ENCODE peak calls at places on chromosomes 13 and 19, in eight cellular contexts. K, H, T, I, N, B, J and O are unnamed samples. For H3K4me1, the result is how much of the 10 kb centered on the place peaks cover.

GRCh38 chr19:42553292-42554045 is 25.2 kb upstream of the CEACAM1 start:
- DNase-seq in B (peak), I (no peak), K (no peak), J (peak), T (no peak), H (no peak), N (peak), O (no peak)

GRCh38 chr19:6393982-6394412 is 1.0 kb upstream of the GTF2F1 start:
- DNase-seq in K (no peak), H (no peak), J (no peak), N (peak), T (no peak), I (no peak), B (no peak), O (no peak)

GRCh38 chr19:28482221-28482620 is 730.7 kb downstream of the UQCRFS1 start:
- DNase-seq in N (no peak), B (no peak), I (no peak), J (no peak), H (no peak), K (no peak), T (no peak), O (no peak)

GRCh38 chr13:94192576-94192975 is 286.9 kb downstream of the DCT start:
- DNase-seq in J (peak), N (no peak), B (no peak), T (no peak), H (no peak), I (peak), K (peak), O (peak)

GRCh38 chr19:46015080-46015960 is 7.5 kb downstream of the PGLYRP1 start:
- DNase-seq in J (peak), T (peak), I (peak), K (peak), N (peak), B (no peak), H (no peak), O (peak)

GRCh38 chr13:75796825-75797224 is 160.7 kb downstream of the LMO7 start:
- DNase-seq in J (no peak), B (no peak), T (no peak), N (no peak), I (no peak), K (no peak), H (no peak), O (no peak)

GRCh38 chr13:71699342-71699741 is 167.7 kb downstream of the DACH1 start:
- DNase-seq in N (no peak), K (no peak), T (no peak), J (no peak), B (no peak), I (no peak), H (no peak), O (no peak)

GRCh38 chr13:29532136-29532535 is 63.4 kb downstream of the SLC7A1 start:
- DNase-seq in H (no peak), K (no peak), T (no peak), B (no peak), I (no peak), N (no peak), J (peak), O (no peak)

GRCh38 chr19:21569497-21569870 is 64.1 kb downstream of the ZNF429 start:
- DNase-seq in J (peak), H (no peak), B (no peak), N (peak), T (peak), K (no peak), I (peak), O (peak)

GRCh38 chr19:13097331-13098258 is 5.1 kb downstream of the LYL1 start:
- DNase-seq in K (no peak), J (peak), B (no peak), I (peak), H (no peak), N (peak), T (no peak), O (no peak)

GRCh38 chr13:47252627-47253026 is 355.8 kb upstream of the HTR2A start:
- DNase-seq in N (no peak), B (no peak), K (no peak), I (no peak), H (no peak), J (peak), T (no peak), O (no peak)

GRCh38 chr19:9039728-9040127 is 29.5 kb upstream of the MUC16 start:
- DNase-seq in H (no peak), J (no peak), B (no peak), N (no peak), K (no peak), T (no peak), I (no peak), O (no peak)

GRCh38 chr13:90943961-90944360 is 403.5 kb upstream of the MIR17HG start:
- DNase-seq in B (no peak), I (no peak), N (no peak), H (no peak), K (no peak), T (no peak), J (no peak), O (no peak)

GRCh38 chr19:57068921-57069697 is 50.7 kb upstream of the USP29 start:
- DNase-seq in J (no peak), T (peak), B (no peak), H (no peak), K (no peak), I (no peak), N (no peak), O (peak)

GRCh38 chr19:5418676-5419075 is 36.5 kb upstream of the ZNRF4 start:
- DNase-seq in T (no peak), B (no peak), N (no peak), I (no peak), K (peak), H (no peak), J (no peak), O (no peak)

GRCh38 chr19:50315773-50316448 is 13.3 kb downstream of the KCNC3 start:
- DNase-seq in H (no peak), I (no peak), K (peak), N (no peak), B (no peak), J (peak), T (no peak), O (no peak)

GRCh38 chr13:42602910-42603309 is 29.0 kb downstream of the TNFSF11 start:
- DNase-seq in I (no peak), B (no peak), H (no peak), N (no peak), K (no peak), J (no peak), T (no peak), O (no peak)

GRCh38 chr19:44718441-44719261 is 19.7 kb downstream of the CEACAM16 start:
- DNase-seq in I (peak), K (peak), J (no peak), B (peak), H (no peak), N (peak), T (peak), O (peak)

GRCh38 chr19:13997637-13997962 is 8.5 kb downstream of the RFX1 start:
- DNase-seq in H (no peak), I (no peak), J (no peak), T (no peak), N (no peak), B (no peak), K (no peak), O (no peak)

GRCh38 chr13:48410199-48410598 is 2.7 kb downstream of the LPAR6 start:
- DNase-seq in J (peak), N (no peak), T (no peak), H (no peak), B (no peak), K (no peak), I (no peak), O (no peak)

GRCh38 chr19:19615086-19615485 is 3.4 kb downstream of the PBX4 start:
- DNase-seq in B (no peak), N (no peak), J (peak), K (no peak), T (no peak), H (no peak), I (no peak), O (no peak)

GRCh38 chr13:61350351-61350750 is 65.3 kb downstream of the PCDH20 start:
- DNase-seq in J (no peak), T (no peak), B (no peak), N (no peak), H (no peak), I (no peak), K (no peak), O (no peak)

GRCh38 chr19:48629599-48630288 is 7.4 kb downstream of the DBP start:
- DNase-seq in I (peak), T (no peak), J (peak), N (peak), B (peak), H (no peak), K (peak), O (peak)

GRCh38 chr19:11261431-11261901 is 858 bp downstream of the DOCK6 start:
- DNase-seq in K (no peak), T (no peak), I (peak), B (no peak), J (no peak), H (no peak), N (no peak), O (no peak)

GRCh38 chr19:11254662-11255061 is 7.7 kb downstream of the DOCK6 start:
- DNase-seq in N (no peak), I (no peak), J (peak), K (no peak), H (no peak), T (no peak), B (no peak), O (no peak)

GRCh38 chr19:11256189-11256588 is 6.1 kb downstream of the DOCK6 start:
- DNase-seq in H (no peak), K (no peak), I (peak), N (peak), J (no peak), B (no peak), T (no peak), O (no peak)

GRCh38 chr19:11260996-11261395 is 1.3 kb downstream of the DOCK6 start:
- DNase-seq in H (no peak), T (no peak), N (no peak), B (no peak), J (no peak), I (no peak), K (no peak), O (no peak)

GRCh38 chr19:11257827-11258380 is 4.4 kb downstream of the DOCK6 start:
- DNase-seq in N (no peak), H (no peak), I (no peak), K (no peak), J (peak), T (no peak), B (no peak), O (no peak)
- H3K4me1 ChIP-seq in N (under half), H (under half), I (under half), K (under half), J (under half), T (under half), B (under half), O (under half)

GRCh38 chr19:47097396-47098217 is 16.0 kb downstream of the ZC3H4 start:
- DNase-seq in T (no peak), K (no peak), H (no peak), B (peak), N (peak), I (peak), J (peak), O (no peak)

GRCh38 chr19:47099576-47100050 is 14.0 kb downstream of the ZC3H4 start:
- DNase-seq in N (peak), I (no peak), B (no peak), K (no peak), T (no peak), H (no peak), J (no peak), O (no peak)

GRCh38 chr19:47098608-47099007 is 15.0 kb downstream of the ZC3H4 start:
- DNase-seq in T (no peak), B (no peak), N (peak), H (no peak), J (no peak), I (peak), K (no peak), O (no peak)

GRCh38 chr19:47102561-47103135 is 10.9 kb downstream of the ZC3H4 start:
- DNase-seq in T (no peak), N (no peak), J (peak), K (no peak), I (no peak), B (no peak), H (no peak), O (no peak)

GRCh38 chr19:47100290-47100689 is 13.3 kb downstream of the ZC3H4 start:
- DNase-seq in H (no peak), T (no peak), I (peak), K (no peak), N (peak), B (no peak), J (no peak), O (no peak)
- H3K4me1 ChIP-seq in H (under half), T (half or more), I (under half), K (under half), N (half or more), B (under half), J (under half), O (under half)

GRCh38 chr13:110559429-110559943 is 2.0 kb downstream of the RAB20 start:
- DNase-seq in B (no peak), I (peak), N (no peak), K (peak), H (no peak), J (peak), T (peak), O (peak)
- H3K4me1 ChIP-seq in B (under half), I (under half), N (under half), K (under half), H (under half), J (under half), T (half or more), O (under half)

DNA sequence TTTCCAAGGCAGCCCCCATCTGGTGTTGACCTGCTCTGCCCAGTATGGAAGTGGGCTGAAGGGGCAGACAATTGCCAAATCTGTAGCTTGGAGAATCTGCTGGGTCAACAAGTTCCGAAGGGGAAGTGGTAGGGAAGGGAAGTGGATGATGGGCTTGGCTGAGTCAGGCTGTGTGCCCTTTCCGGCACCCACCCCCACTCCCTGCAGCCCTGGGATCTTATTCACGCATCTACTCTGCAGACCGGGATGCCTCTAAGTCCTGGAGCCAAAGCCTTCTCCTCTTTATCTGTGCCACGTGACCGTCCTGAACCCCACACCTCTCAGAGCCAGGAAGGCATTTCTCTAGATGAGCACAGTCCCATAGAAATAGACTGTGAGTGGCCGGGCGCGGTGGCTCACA is 7.5 kb upstream of the C5AR2 start:
- DNase-seq in H (no peak), T (no peak), I (no peak), N (no peak), J (no peak), B (no peak), K (no peak), O (peak)
- H3K4me1 ChIP-seq in H (under half), T (under half), I (under half), N (under half), J (under half), B (under half), K (under half), O (under half)

DNA sequence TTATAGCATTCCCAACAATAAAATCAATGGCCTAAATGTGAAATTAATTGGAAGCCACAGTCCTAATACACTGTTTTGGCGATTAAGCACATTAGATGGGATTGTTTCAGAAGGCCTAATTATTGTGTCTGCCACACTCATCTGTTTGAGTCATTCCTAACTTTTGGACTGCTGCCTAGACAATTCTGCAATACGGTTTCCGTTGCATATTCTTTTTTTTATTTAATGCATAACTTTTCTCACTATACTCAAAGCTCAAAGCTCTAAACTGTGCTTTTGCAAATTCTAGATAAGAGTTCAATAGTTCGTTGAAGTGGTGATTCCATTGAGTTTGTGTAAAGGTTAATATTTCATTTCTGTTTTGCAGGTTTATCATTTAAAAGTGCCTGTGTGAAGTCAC is 53.1 kb downstream of the MBNL2 start:
- DNase-seq in T (no peak), H (no peak), I (no peak), B (no peak), J (peak), K (no peak), N (no peak), O (no peak)
- H3K4me1 ChIP-seq in T (half or more), H (under half), I (under half), B (under half), J (half or more), K (under half), N (half or more), O (under half)

GRCh38 chr19:17348700-17349099 is 11.3 kb downstream of the GTPBP3 start:
- DNase-seq in N (peak), J (peak), B (peak), T (peak), H (no peak), K (no peak), I (peak), O (peak)
- H3K4me1 ChIP-seq in N (under half), J (under half), B (under half), T (under half), H (under half), K (under half), I (under half), O (under half)

GRCh38 chr13:51588406-51588949 is 4.2 kb downstream of the WDFY2 start:
- DNase-seq in K (no peak), T (no peak), J (no peak), B (no peak), H (no peak), I (no peak), N (no peak), O (no peak)

GRCh38 chr13:51590966-51591627 is 6.8 kb downstream of the WDFY2 start:
- DNase-seq in T (peak), N (no peak), H (no peak), K (peak), J (peak), B (no peak), I (no peak), O (no peak)

GRCh38 chr13:51589793-51590192 is 5.5 kb downstream of the WDFY2 start:
- DNase-seq in I (no peak), J (peak), N (no peak), K (no peak), H (no peak), B (no peak), T (no peak), O (no peak)

GRCh38 chr13:51587372-51587771 is 3.1 kb downstream of the WDFY2 start:
- DNase-seq in B (no peak), N (no peak), H (no peak), K (no peak), J (no peak), T (no peak), I (no peak), O (no peak)

DNA sequence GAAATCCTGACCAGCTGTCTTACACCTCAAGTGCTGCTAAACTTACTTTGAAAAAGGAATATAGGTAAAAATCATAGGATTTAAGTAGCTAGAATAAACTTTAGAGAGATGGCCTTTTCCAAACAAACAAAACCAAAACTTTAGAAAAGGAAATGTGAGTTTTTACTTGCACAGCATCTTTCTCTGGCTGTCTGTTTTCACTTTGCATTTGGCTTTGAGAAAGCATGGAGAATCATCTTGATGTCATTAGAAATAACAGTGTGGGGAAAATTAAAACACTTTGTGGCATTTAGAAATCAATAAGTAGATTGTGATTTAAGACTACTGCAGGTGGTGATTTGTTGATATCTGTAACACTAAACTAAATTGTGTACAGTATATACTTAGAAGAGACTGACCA is 6.0 kb downstream of the WDFY2 start:
- DNase-seq in H (no peak), T (no peak), I (no peak), B (no peak), J (no peak), N (no peak), K (no peak), O (no peak)
- H3K4me1 ChIP-seq in H (under half), T (half or more), I (under half), B (under half), J (half or more), N (under half), K (half or more), O (under half)

DNA sequence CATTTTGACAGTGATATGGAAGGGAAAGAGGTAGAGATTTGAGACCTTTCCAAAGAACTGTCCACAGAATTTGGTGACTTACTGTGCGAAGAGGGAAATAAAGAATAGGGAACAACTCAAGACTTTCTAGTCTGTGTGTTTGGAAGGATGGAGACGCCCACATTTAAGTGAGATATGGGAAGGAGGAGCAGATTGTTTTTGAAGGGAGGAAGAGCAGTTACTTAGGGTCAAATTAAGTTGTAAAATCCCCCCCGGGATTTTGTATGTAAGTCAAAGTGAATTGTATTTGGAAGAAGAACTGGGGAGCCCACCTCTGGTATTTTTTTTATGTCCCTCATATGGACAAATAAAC is 1.2 kb downstream of the USPL1 start:
- DNase-seq in I (no peak), T (no peak), N (no peak), H (no peak), K (no peak), J (no peak), B (no peak), O (no peak)
- H3K4me1 ChIP-seq in I (under half), T (under half), N (under half), H (under half), K (under half), J (under half), B (under half), O (under half)

DNA sequence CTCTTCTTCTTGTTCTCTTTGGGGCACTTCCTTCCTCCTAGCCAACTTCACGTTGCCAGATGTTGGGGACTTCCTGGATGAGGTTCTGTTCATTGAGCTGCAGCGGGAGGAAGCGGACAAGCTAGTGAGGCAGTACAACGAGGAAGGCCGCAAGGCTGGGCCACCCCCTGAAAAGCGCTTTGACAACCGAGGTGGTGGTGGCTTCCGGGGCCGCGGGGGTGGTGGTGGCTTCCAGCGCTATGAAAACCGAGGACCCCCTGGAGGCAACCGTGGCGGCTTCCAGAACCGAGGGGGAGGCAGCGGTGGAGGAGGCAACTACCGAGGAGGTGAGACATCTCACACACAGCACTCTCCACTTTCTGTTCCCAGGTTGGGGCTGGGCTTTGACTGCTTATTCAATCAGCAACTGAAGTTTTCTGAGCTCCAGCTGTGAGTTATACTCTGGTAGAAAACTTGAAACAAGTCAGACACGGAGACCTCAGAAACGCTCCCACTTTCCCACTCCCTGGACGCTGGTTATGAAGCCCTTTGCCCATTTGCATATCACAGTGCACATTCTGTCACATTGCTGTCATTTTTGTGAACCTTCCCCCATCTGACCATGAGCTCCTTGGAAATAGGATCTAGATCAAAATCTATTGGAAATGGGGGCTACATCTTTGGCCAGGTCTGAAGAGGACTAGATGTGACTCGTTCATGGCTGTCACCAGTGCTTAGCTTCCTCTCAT is 7.2 kb upstream of the CCDC97 start:
- DNase-seq in N (no peak), J (no peak), I (peak), K (no peak), H (no peak), T (no peak), B (no peak), O (no peak)
- H3K4me1 ChIP-seq in N (half or more), J (under half), I (under half), K (under half), H (under half), T (under half), B (under half), O (under half)

GRCh38 chr19:58557253-58558065 is 952 bp downstream of the UBE2M start:
- DNase-seq in H (no peak), T (peak), I (no peak), B (no peak), J (peak), K (no peak), N (no peak), O (no peak)
- H3K4me1 ChIP-seq in H (under half), T (half or more), I (under half), B (under half), J (under half), K (under half), N (half or more), O (under half)